ENCODE peak calls at places on chromosomes 12 and 14, in five cellular contexts. One of them, this sample, is unnamed.

GRCh38 chr12:29674463-29674862 is 109.3 kb downstream of the TMTC1 start:
- DNase-seq in psoas muscle: no peak
- DNase-seq in cardiac fibroblast: no peak
- DNase-seq in astrocyte of the spinal cord: no peak
- DNase-seq in fibroblast of the aortic adventitia: no peak
- DNase-seq in this sample: no peak

GRCh38 chr14:100677152-100677924 is 49.4 kb upstream of the DLK1 start:
- DNase-seq in fibroblast of the aortic adventitia: peak; percentile 20
- DNase-seq in psoas muscle: peak; percentile 70
- DNase-seq in astrocyte of the spinal cord: no peak
- DNase-seq in cardiac fibroblast: no peak
- DNase-seq in this sample: peak; percentile 39

GRCh38 chr12:75591628-75592027 is 80.2 kb upstream of the KRR1 start:
- DNase-seq in cardiac fibroblast: no peak
- DNase-seq in psoas muscle: no peak
- DNase-seq in fibroblast of the aortic adventitia: peak; percentile 27
- DNase-seq in astrocyte of the spinal cord: no peak
- DNase-seq in this sample: no peak

GRCh38 chr12:103840881-103841689 is at the start of gene NT5DC3:
- DNase-seq in fibroblast of the aortic adventitia: peak; percentile 63
- DNase-seq in cardiac fibroblast: peak; percentile 76
- DNase-seq in psoas muscle: peak; percentile 92
- DNase-seq in astrocyte of the spinal cord: peak; percentile 87
- DNase-seq in this sample: peak; percentile 71

GRCh38 chr12:79358716-79359341 is 331.9 kb downstream of the PAWR start:
- DNase-seq in astrocyte of the spinal cord: peak; percentile 47
- DNase-seq in cardiac fibroblast: no peak
- DNase-seq in fibroblast of the aortic adventitia: no peak
- DNase-seq in psoas muscle: no peak
- DNase-seq in this sample: no peak

GRCh38 chr14:23307687-23308644 is 1.3 kb downstream of the BCL2L2 start:
- DNase-seq in fibroblast of the aortic adventitia: peak; percentile 47
- DNase-seq in astrocyte of the spinal cord: no peak
- DNase-seq in cardiac fibroblast: peak; percentile 35
- DNase-seq in psoas muscle: no peak
- DNase-seq in this sample: no peak

GRCh38 chr12:112514926-112515642 is 96.3 kb downstream of the PTPN11 start:
- DNase-seq in cardiac fibroblast: peak; percentile 14
- DNase-seq in fibroblast of the aortic adventitia: no peak
- DNase-seq in psoas muscle: no peak
- DNase-seq in astrocyte of the spinal cord: no peak
- DNase-seq in this sample: peak; percentile 29

GRCh38 chr12:81992461-81992860 is 233.3 kb upstream of the PPFIA2 start:
- DNase-seq in astrocyte of the spinal cord: peak; percentile 14
- DNase-seq in fibroblast of the aortic adventitia: no peak
- DNase-seq in cardiac fibroblast: peak; percentile 1
- DNase-seq in psoas muscle: no peak
- DNase-seq in this sample: no peak

GRCh38 chr12:102462386-102462785 is 18.0 kb downstream of the IGF1 start:
- DNase-seq in psoas muscle: no peak
- DNase-seq in fibroblast of the aortic adventitia: peak; percentile 57
- DNase-seq in cardiac fibroblast: no peak
- DNase-seq in astrocyte of the spinal cord: no peak
- DNase-seq in this sample: no peak

GRCh38 chr14:100211366-100211765 is 27.6 kb upstream of the YY1 start:
- DNase-seq in psoas muscle: no peak
- DNase-seq in fibroblast of the aortic adventitia: no peak
- DNase-seq in cardiac fibroblast: no peak
- DNase-seq in astrocyte of the spinal cord: no peak
- DNase-seq in this sample: no peak

GRCh38 chr14:86405250-86405649 is 875.3 kb downstream of the FLRT2 start:
- DNase-seq in psoas muscle: no peak
- DNase-seq in astrocyte of the spinal cord: no peak
- DNase-seq in cardiac fibroblast: no peak
- DNase-seq in fibroblast of the aortic adventitia: no peak
- DNase-seq in this sample: no peak

GRCh38 chr12:108856428-108857157 is 790 bp downstream of the SSH1 start:
- DNase-seq in fibroblast of the aortic adventitia: peak; percentile 89
- DNase-seq in astrocyte of the spinal cord: peak; percentile 69
- DNase-seq in cardiac fibroblast: peak; percentile 84
- DNase-seq in psoas muscle: peak; percentile 90
- DNase-seq in this sample: peak; percentile 85

GRCh38 chr14:77347746-77348145 is 26.9 kb downstream of the GSTZ1 start:
- DNase-seq in astrocyte of the spinal cord: no peak
- DNase-seq in fibroblast of the aortic adventitia: no peak
- DNase-seq in cardiac fibroblast: no peak
- DNase-seq in psoas muscle: no peak
- DNase-seq in this sample: no peak

GRCh38 chr12:65891987-65892481 is 67.8 kb downstream of the HMGA2 start:
- DNase-seq in cardiac fibroblast: peak; percentile 99
- DNase-seq in astrocyte of the spinal cord: peak; percentile 99
- DNase-seq in fibroblast of the aortic adventitia: peak; percentile 100
- DNase-seq in psoas muscle: peak; percentile 82
- DNase-seq in this sample: peak; percentile 100

GRCh38 chr12:104108755-104109445 is 29.1 kb downstream of the NFYB start:
- DNase-seq in astrocyte of the spinal cord: peak; percentile 88
- DNase-seq in psoas muscle: peak; percentile 90
- DNase-seq in cardiac fibroblast: peak; percentile 88
- DNase-seq in fibroblast of the aortic adventitia: peak; percentile 90
- DNase-seq in this sample: peak; percentile 78

GRCh38 chr14:50821471-50822464 is 9.2 kb downstream of the NIN start:
- DNase-seq in fibroblast of the aortic adventitia: no peak
- DNase-seq in cardiac fibroblast: no peak
- DNase-seq in astrocyte of the spinal cord: no peak
- DNase-seq in psoas muscle: peak; percentile 54
- DNase-seq in this sample: no peak

GRCh38 chr12:89862511-89863331 is 154.1 kb upstream of the ATP2B1 start:
- DNase-seq in fibroblast of the aortic adventitia: no peak
- DNase-seq in cardiac fibroblast: peak; percentile 35
- DNase-seq in astrocyte of the spinal cord: no peak
- DNase-seq in psoas muscle: no peak
- DNase-seq in this sample: no peak

GRCh38 chr12:57216931-57217871 is 607 bp downstream of the NXPH4 start:
- DNase-seq in fibroblast of the aortic adventitia: peak; percentile 48
- DNase-seq in astrocyte of the spinal cord: no peak
- DNase-seq in cardiac fibroblast: no peak
- DNase-seq in psoas muscle: no peak
- DNase-seq in this sample: peak; percentile 24

GRCh38 chr14:89011327-89011726 is 186.9 kb downstream of the TTC8 start:
- DNase-seq in cardiac fibroblast: no peak
- DNase-seq in fibroblast of the aortic adventitia: no peak
- DNase-seq in astrocyte of the spinal cord: no peak
- DNase-seq in psoas muscle: no peak
- DNase-seq in this sample: no peak

GRCh38 chr14:102848830-102849521 is 71.7 kb downstream of the TRAF3 start:
- DNase-seq in fibroblast of the aortic adventitia: no peak
- DNase-seq in astrocyte of the spinal cord: no peak
- DNase-seq in psoas muscle: peak; percentile 61
- DNase-seq in cardiac fibroblast: no peak
- DNase-seq in this sample: no peak

GRCh38 chr14:24065408-24065807 is 6.0 kb upstream of the CPNE6 start:
- DNase-seq in fibroblast of the aortic adventitia: no peak
- DNase-seq in psoas muscle: no peak
- DNase-seq in astrocyte of the spinal cord: no peak
- DNase-seq in cardiac fibroblast: no peak
- DNase-seq in this sample: no peak

GRCh38 chr12:46555379-46555778 is 182.8 kb upstream of the SLC38A2 start:
- DNase-seq in psoas muscle: no peak
- DNase-seq in cardiac fibroblast: peak; percentile 92
- DNase-seq in fibroblast of the aortic adventitia: peak; percentile 92
- DNase-seq in astrocyte of the spinal cord: peak; percentile 87
- DNase-seq in this sample: peak; percentile 80

GRCh38 chr14:69818760-69819191 is 21.7 kb upstream of the SLC10A1 start:
- DNase-seq in cardiac fibroblast: peak; percentile 75
- DNase-seq in psoas muscle: peak; percentile 64
- DNase-seq in astrocyte of the spinal cord: peak; percentile 68
- DNase-seq in fibroblast of the aortic adventitia: peak; percentile 72
- DNase-seq in this sample: peak; percentile 55

GRCh38 chr12:53042607-53043454 is 7.0 kb upstream of the TNS2 start:
- DNase-seq in astrocyte of the spinal cord: no peak
- DNase-seq in cardiac fibroblast: no peak
- DNase-seq in fibroblast of the aortic adventitia: no peak
- DNase-seq in psoas muscle: no peak
- DNase-seq in this sample: no peak

GRCh38 chr12:46553266-46553665 is 180.7 kb upstream of the SLC38A2 start:
- DNase-seq in fibroblast of the aortic adventitia: peak; percentile 74
- DNase-seq in psoas muscle: no peak
- DNase-seq in astrocyte of the spinal cord: peak; percentile 64
- DNase-seq in cardiac fibroblast: peak; percentile 91
- DNase-seq in this sample: peak; percentile 59

GRCh38 chr14:91996951-91997371 is 42.9 kb downstream of the TRIP11 start:
- DNase-seq in astrocyte of the spinal cord: peak; percentile 75
- DNase-seq in fibroblast of the aortic adventitia: peak; percentile 91
- DNase-seq in psoas muscle: no peak
- DNase-seq in cardiac fibroblast: peak; percentile 86
- DNase-seq in this sample: peak; percentile 87
- TF ChIP-seq CTCF in astrocyte of the spinal cord: peak; percentile 66
- TF ChIP-seq CTCF in fibroblast of the aortic adventitia: peak; percentile 68
- TF ChIP-seq CTCF in psoas muscle: peak; percentile 55
- TF ChIP-seq CTCF in cardiac fibroblast: peak; percentile 64
- TF ChIP-seq CTCF in this sample: peak; percentile 83

GRCh38 chr14:94334837-94335236 is 11.7 kb upstream of the SERPINA6 start:
- DNase-seq in cardiac fibroblast: no peak
- DNase-seq in astrocyte of the spinal cord: peak; percentile 18
- DNase-seq in fibroblast of the aortic adventitia: no peak
- DNase-seq in psoas muscle: no peak
- DNase-seq in this sample: no peak
- TF ChIP-seq CTCF in cardiac fibroblast: no peak
- TF ChIP-seq CTCF in astrocyte of the spinal cord: no peak
- TF ChIP-seq CTCF in fibroblast of the aortic adventitia: no peak
- TF ChIP-seq CTCF in psoas muscle: no peak
- TF ChIP-seq CTCF in this sample: no peak

GRCh38 chr12:87274594-87275245 is 754.5 kb downstream of the C12orf50 start:
- DNase-seq in psoas muscle: no peak
- DNase-seq in fibroblast of the aortic adventitia: peak; percentile 55
- DNase-seq in cardiac fibroblast: peak; percentile 49
- DNase-seq in astrocyte of the spinal cord: peak; percentile 43
- DNase-seq in this sample: no peak
- TF ChIP-seq CTCF in psoas muscle: no peak
- TF ChIP-seq CTCF in fibroblast of the aortic adventitia: peak; percentile 68
- TF ChIP-seq CTCF in cardiac fibroblast: peak; percentile 60
- TF ChIP-seq CTCF in astrocyte of the spinal cord: peak; percentile 71
- TF ChIP-seq CTCF in this sample: peak; percentile 34

GRCh38 chr12:12562016-12562483 is 613 bp downstream of the DUSP16 start:
- DNase-seq in astrocyte of the spinal cord: no peak
- DNase-seq in cardiac fibroblast: peak; percentile 27
- DNase-seq in psoas muscle: peak; percentile 60
- DNase-seq in fibroblast of the aortic adventitia: peak; percentile 21
- DNase-seq in this sample: no peak

GRCh38 chr12:12560587-12561304 is 1.9 kb downstream of the DUSP16 start:
- DNase-seq in fibroblast of the aortic adventitia: peak; percentile 65
- DNase-seq in astrocyte of the spinal cord: peak; percentile 65
- DNase-seq in psoas muscle: no peak
- DNase-seq in cardiac fibroblast: peak; percentile 81
- DNase-seq in this sample: peak; percentile 53

GRCh38 chr12:12562585-12563245 is at the start of gene DUSP16:
- DNase-seq in astrocyte of the spinal cord: peak; percentile 96
- DNase-seq in cardiac fibroblast: peak; percentile 97
- DNase-seq in psoas muscle: peak; percentile 96
- DNase-seq in fibroblast of the aortic adventitia: peak; percentile 95
- DNase-seq in this sample: peak; percentile 94

GRCh38 chr12:12559699-12560296 is 2.9 kb downstream of the DUSP16 start:
- DNase-seq in astrocyte of the spinal cord: no peak
- DNase-seq in psoas muscle: no peak
- DNase-seq in cardiac fibroblast: no peak
- DNase-seq in fibroblast of the aortic adventitia: no peak
- DNase-seq in this sample: no peak

DNA sequence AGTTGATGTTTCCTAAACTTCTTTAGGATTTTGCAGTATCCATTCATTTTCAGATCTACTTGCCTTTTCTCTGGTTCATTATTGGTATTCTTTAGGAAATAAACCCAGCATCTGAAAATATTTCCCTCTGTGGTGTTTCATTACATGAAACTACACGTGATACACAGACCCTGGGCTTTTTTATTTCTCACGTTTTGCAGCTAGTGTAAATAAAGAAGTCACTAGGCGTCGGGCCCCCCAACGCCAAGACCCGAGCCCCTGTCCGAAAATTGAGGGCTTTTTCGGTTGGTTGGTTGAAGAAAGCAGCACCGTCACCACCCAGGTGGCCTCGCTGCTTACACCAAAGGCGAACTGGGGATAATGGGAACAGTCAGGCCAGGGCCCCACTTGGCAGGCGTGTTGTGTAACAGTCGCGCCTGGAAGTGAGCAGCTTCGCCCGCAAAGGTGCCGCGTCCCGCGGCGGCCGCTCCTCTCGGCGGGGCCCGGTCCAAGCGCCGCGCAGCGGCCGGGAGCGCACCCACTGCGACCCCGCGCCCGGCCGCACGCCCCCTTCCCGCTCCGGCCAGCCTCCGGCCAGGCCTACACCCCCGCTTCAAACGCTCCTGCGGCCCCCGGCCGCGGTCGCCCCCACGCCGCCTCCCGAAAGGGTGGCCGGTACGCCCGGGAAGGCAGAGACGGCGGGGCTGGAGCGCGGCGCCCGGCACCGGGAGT is 1.2 kb downstream of the DUSP16 start:
- DNase-seq in cardiac fibroblast: peak; percentile 63
- DNase-seq in fibroblast of the aortic adventitia: peak; percentile 45
- DNase-seq in psoas muscle: peak; percentile 90
- DNase-seq in astrocyte of the spinal cord: peak; percentile 50
- DNase-seq in this sample: peak; percentile 41
- TF ChIP-seq CTCF in cardiac fibroblast: no peak
- TF ChIP-seq CTCF in fibroblast of the aortic adventitia: no peak
- TF ChIP-seq CTCF in psoas muscle: peak; percentile 19
- TF ChIP-seq CTCF in astrocyte of the spinal cord: no peak
- TF ChIP-seq CTCF in this sample: peak; percentile 11

This sample was measured in HFFc6.